ENCODE peak calls at places on chromosomes 11 and 22, in five cellular contexts. D, P, T, O and A are unnamed samples.
A peak's percentile ranks its signal among the peaks of the same experiment; 100 is the strongest.

GRCh38 chr11:9203715-9204311 is 61.3 kb downstream of the DENND5A start:
- DNase-seq in D (peak; percentile 82), P (no peak), T (no peak), O (no peak), A (no peak)

GRCh38 chr11:108122166-108122628 is 830 bp downstream of the ACAT1 start:
- DNase-seq in D (no peak), P (peak; percentile 44), T (peak; percentile 43), O (no peak), A (no peak)

GRCh38 chr22:28002181-28002700 is 83.2 kb upstream of the PITPNB start:
- DNase-seq in D (no peak), P (no peak), T (no peak), O (no peak), A (no peak)

GRCh38 chr11:114059984-114060401 is 482 bp downstream of the ZBTB16 start:
- DNase-seq in D (no peak), P (peak; percentile 64), T (peak; percentile 31), O (peak; percentile 72), A (no peak)

GRCh38 chr11:112744041-112744440 is 217.2 kb upstream of the NCAM1 start:
- DNase-seq in D (no peak), P (no peak), T (no peak), O (no peak), A (no peak)

GRCh38 chr11:120235024-120235628 is 4.8 kb upstream of the POU2F3 start:
- DNase-seq in D (no peak), P (peak; percentile 66), T (peak; percentile 81), O (no peak), A (peak; percentile 47)

GRCh38 chr11:33881651-33882279 is 10.1 kb downstream of the LMO2 start:
- DNase-seq in D (no peak), P (no peak), T (no peak), O (no peak), A (no peak)

GRCh38 chr22:42685941-42686666 is 34.6 kb downstream of the A4GALT start:
- DNase-seq in D (no peak), P (peak; percentile 50), T (no peak), O (no peak), A (no peak)

GRCh38 chr11:6703247-6704063 is 20.3 kb upstream of the MRPL17 start:
- DNase-seq in D (peak; percentile 92), P (peak; percentile 85), T (peak; percentile 54), O (no peak), A (no peak)

GRCh38 chr22:46584081-46584903 is 35.9 kb upstream of the GRAMD4 start:
- DNase-seq in D (no peak), P (peak; percentile 26), T (peak; percentile 48), O (peak; percentile 49), A (no peak)

GRCh38 chr11:101176381-101176780 is 46.8 kb upstream of the PGR start:
- DNase-seq in D (no peak), P (no peak), T (no peak), O (no peak), A (no peak)